ENCODE peak calls at places on chromosomes 11 and 22, in seven cellular contexts. One of them, this sample, is unnamed.

GRCh38 chr11:120637131-120637530 is 125.6 kb downstream of the GRIK4 start:
- DNase-seq in substantia nigra: no peak
- DNase-seq in stimulated activated CD4-positive, alpha-beta T cell treated with anti-CD3 and anti-CD28 coated beads, Interleukin-4, amount 100 ng/mL, for 4 hours: no peak
- DNase-seq in activated CD4-positive, CD25-positive, alpha-beta regulatory T cell treated with anti-CD3 and anti-CD28 coated beads, Interleukin-2, amount 50 U/mL, for 72 hours: no peak
- DNase-seq in T follicular helper cell: no peak
- DNase-seq in activated naive CD4-positive, alpha-beta T cell treated with Interleukin-2 at 50 U/mL for 16 hours: no peak
- DNase-seq in myocyte: no peak
- DNase-seq in this sample: no peak

GRCh38 chr11:112273066-112273465 is 12.4 kb upstream of the PLET1 start:
- DNase-seq in activated CD4-positive, CD25-positive, alpha-beta regulatory T cell treated with anti-CD3 and anti-CD28 coated beads, Interleukin-2, amount 50 U/mL, for 72 hours: no peak
- DNase-seq in T follicular helper cell: no peak
- DNase-seq in substantia nigra: no peak
- DNase-seq in stimulated activated CD4-positive, alpha-beta T cell treated with anti-CD3 and anti-CD28 coated beads, Interleukin-4, amount 100 ng/mL, for 4 hours: no peak
- DNase-seq in myocyte: no peak
- DNase-seq in activated naive CD4-positive, alpha-beta T cell treated with Interleukin-2 at 50 U/mL for 16 hours: no peak
- DNase-seq in this sample: no peak

GRCh38 chr22:43212434-43212952 is 25.6 kb upstream of the TTLL12 start:
- DNase-seq in substantia nigra: no peak
- DNase-seq in stimulated activated CD4-positive, alpha-beta T cell treated with anti-CD3 and anti-CD28 coated beads, Interleukin-4, amount 100 ng/mL, for 4 hours: no peak
- DNase-seq in myocyte: no peak
- DNase-seq in activated naive CD4-positive, alpha-beta T cell treated with Interleukin-2 at 50 U/mL for 16 hours: no peak
- DNase-seq in activated CD4-positive, CD25-positive, alpha-beta regulatory T cell treated with anti-CD3 and anti-CD28 coated beads, Interleukin-2, amount 50 U/mL, for 72 hours: no peak
- DNase-seq in T follicular helper cell: no peak
- DNase-seq in this sample: no peak

GRCh38 chr11:30143098-30143705 is 87.6 kb upstream of the FSHB start:
- DNase-seq in myocyte: peak; percentile 73
- DNase-seq in T follicular helper cell: no peak
- DNase-seq in substantia nigra: no peak
- DNase-seq in stimulated activated CD4-positive, alpha-beta T cell treated with anti-CD3 and anti-CD28 coated beads, Interleukin-4, amount 100 ng/mL, for 4 hours: no peak
- DNase-seq in activated CD4-positive, CD25-positive, alpha-beta regulatory T cell treated with anti-CD3 and anti-CD28 coated beads, Interleukin-2, amount 50 U/mL, for 72 hours: no peak
- DNase-seq in activated naive CD4-positive, alpha-beta T cell treated with Interleukin-2 at 50 U/mL for 16 hours: no peak
- DNase-seq in this sample: no peak

GRCh38 chr11:83070878-83071640 is 638 bp downstream of the RAB30 start:
- DNase-seq in substantia nigra: peak; percentile 64
- DNase-seq in stimulated activated CD4-positive, alpha-beta T cell treated with anti-CD3 and anti-CD28 coated beads, Interleukin-4, amount 100 ng/mL, for 4 hours: peak; percentile 24
- DNase-seq in activated naive CD4-positive, alpha-beta T cell treated with Interleukin-2 at 50 U/mL for 16 hours: peak; percentile 49
- DNase-seq in T follicular helper cell: no peak
- DNase-seq in myocyte: peak; percentile 29
- DNase-seq in activated CD4-positive, CD25-positive, alpha-beta regulatory T cell treated with anti-CD3 and anti-CD28 coated beads, Interleukin-2, amount 50 U/mL, for 72 hours: peak; percentile 35
- DNase-seq in this sample: no peak

GRCh38 chr22:23696326-23696851 is 5.6 kb downstream of the RGL4 start:
- DNase-seq in substantia nigra: no peak
- DNase-seq in activated naive CD4-positive, alpha-beta T cell treated with Interleukin-2 at 50 U/mL for 16 hours: peak; percentile 75
- DNase-seq in T follicular helper cell: peak; percentile 72
- DNase-seq in myocyte: peak; percentile 53
- DNase-seq in stimulated activated CD4-positive, alpha-beta T cell treated with anti-CD3 and anti-CD28 coated beads, Interleukin-4, amount 100 ng/mL, for 4 hours: peak; percentile 58
- DNase-seq in activated CD4-positive, CD25-positive, alpha-beta regulatory T cell treated with anti-CD3 and anti-CD28 coated beads, Interleukin-2, amount 50 U/mL, for 72 hours: peak; percentile 63
- DNase-seq in this sample: peak; percentile 53

GRCh38 chr11:73335204-73335923 is 27.3 kb downstream of the ARHGEF17 start:
- DNase-seq in activated naive CD4-positive, alpha-beta T cell treated with Interleukin-2 at 50 U/mL for 16 hours: peak; percentile 80
- DNase-seq in substantia nigra: peak; percentile 86
- DNase-seq in stimulated activated CD4-positive, alpha-beta T cell treated with anti-CD3 and anti-CD28 coated beads, Interleukin-4, amount 100 ng/mL, for 4 hours: peak; percentile 73
- DNase-seq in activated CD4-positive, CD25-positive, alpha-beta regulatory T cell treated with anti-CD3 and anti-CD28 coated beads, Interleukin-2, amount 50 U/mL, for 72 hours: peak; percentile 82
- DNase-seq in myocyte: peak; percentile 87
- DNase-seq in T follicular helper cell: peak; percentile 70
- DNase-seq in this sample: peak; percentile 68

GRCh38 chr22:31155425-31155824 is 4.6 kb upstream of the RNF185 start:
- DNase-seq in activated CD4-positive, CD25-positive, alpha-beta regulatory T cell treated with anti-CD3 and anti-CD28 coated beads, Interleukin-2, amount 50 U/mL, for 72 hours: no peak
- DNase-seq in substantia nigra: no peak
- DNase-seq in T follicular helper cell: no peak
- DNase-seq in activated naive CD4-positive, alpha-beta T cell treated with Interleukin-2 at 50 U/mL for 16 hours: no peak
- DNase-seq in stimulated activated CD4-positive, alpha-beta T cell treated with anti-CD3 and anti-CD28 coated beads, Interleukin-4, amount 100 ng/mL, for 4 hours: no peak
- DNase-seq in myocyte: no peak
- DNase-seq in this sample: no peak

GRCh38 chr11:40291304-40292100 is 1168.0 kb downstream of the LRRC4C start:
- DNase-seq in myocyte: no peak
- DNase-seq in stimulated activated CD4-positive, alpha-beta T cell treated with anti-CD3 and anti-CD28 coated beads, Interleukin-4, amount 100 ng/mL, for 4 hours: no peak
- DNase-seq in activated naive CD4-positive, alpha-beta T cell treated with Interleukin-2 at 50 U/mL for 16 hours: no peak
- DNase-seq in T follicular helper cell: no peak
- DNase-seq in activated CD4-positive, CD25-positive, alpha-beta regulatory T cell treated with anti-CD3 and anti-CD28 coated beads, Interleukin-2, amount 50 U/mL, for 72 hours: no peak
- DNase-seq in substantia nigra: peak; percentile 17
- DNase-seq in this sample: no peak

GRCh38 chr11:765025-765801 is 12.1 kb downstream of the GATD1 start:
- DNase-seq in substantia nigra: peak; percentile 71
- DNase-seq in stimulated activated CD4-positive, alpha-beta T cell treated with anti-CD3 and anti-CD28 coated beads, Interleukin-4, amount 100 ng/mL, for 4 hours: peak; percentile 55
- DNase-seq in activated CD4-positive, CD25-positive, alpha-beta regulatory T cell treated with anti-CD3 and anti-CD28 coated beads, Interleukin-2, amount 50 U/mL, for 72 hours: peak; percentile 47
- DNase-seq in T follicular helper cell: peak; percentile 56
- DNase-seq in activated naive CD4-positive, alpha-beta T cell treated with Interleukin-2 at 50 U/mL for 16 hours: peak; percentile 63
- DNase-seq in myocyte: peak; percentile 51
- DNase-seq in this sample: peak; percentile 45

GRCh38 chr11:206002-206384 is 1.2 kb downstream of the BET1L start:
- DNase-seq in stimulated activated CD4-positive, alpha-beta T cell treated with anti-CD3 and anti-CD28 coated beads, Interleukin-4, amount 100 ng/mL, for 4 hours: no peak
- DNase-seq in activated CD4-positive, CD25-positive, alpha-beta regulatory T cell treated with anti-CD3 and anti-CD28 coated beads, Interleukin-2, amount 50 U/mL, for 72 hours: no peak
- DNase-seq in T follicular helper cell: no peak
- DNase-seq in activated naive CD4-positive, alpha-beta T cell treated with Interleukin-2 at 50 U/mL for 16 hours: peak; percentile 1
- DNase-seq in substantia nigra: no peak
- DNase-seq in myocyte: no peak
- DNase-seq in this sample: no peak

GRCh38 chr11:85953491-85954143 is 98.4 kb downstream of the CCDC83 start:
- DNase-seq in T follicular helper cell: no peak
- DNase-seq in stimulated activated CD4-positive, alpha-beta T cell treated with anti-CD3 and anti-CD28 coated beads, Interleukin-4, amount 100 ng/mL, for 4 hours: no peak
- DNase-seq in substantia nigra: no peak
- DNase-seq in activated naive CD4-positive, alpha-beta T cell treated with Interleukin-2 at 50 U/mL for 16 hours: no peak
- DNase-seq in myocyte: no peak
- DNase-seq in activated CD4-positive, CD25-positive, alpha-beta regulatory T cell treated with anti-CD3 and anti-CD28 coated beads, Interleukin-2, amount 50 U/mL, for 72 hours: no peak
- DNase-seq in this sample: no peak

GRCh38 chr22:42821386-42821785 is 35.7 kb downstream of the ARFGAP3 start:
- DNase-seq in substantia nigra: no peak
- DNase-seq in activated CD4-positive, CD25-positive, alpha-beta regulatory T cell treated with anti-CD3 and anti-CD28 coated beads, Interleukin-2, amount 50 U/mL, for 72 hours: no peak
- DNase-seq in stimulated activated CD4-positive, alpha-beta T cell treated with anti-CD3 and anti-CD28 coated beads, Interleukin-4, amount 100 ng/mL, for 4 hours: no peak
- DNase-seq in myocyte: no peak
- DNase-seq in activated naive CD4-positive, alpha-beta T cell treated with Interleukin-2 at 50 U/mL for 16 hours: no peak
- DNase-seq in T follicular helper cell: no peak
- DNase-seq in this sample: no peak

GRCh38 chr22:35314161-35314942 is 14.7 kb downstream of the TOM1 start:
- DNase-seq in stimulated activated CD4-positive, alpha-beta T cell treated with anti-CD3 and anti-CD28 coated beads, Interleukin-4, amount 100 ng/mL, for 4 hours: no peak
- DNase-seq in myocyte: no peak
- DNase-seq in T follicular helper cell: no peak
- DNase-seq in activated CD4-positive, CD25-positive, alpha-beta regulatory T cell treated with anti-CD3 and anti-CD28 coated beads, Interleukin-2, amount 50 U/mL, for 72 hours: no peak
- DNase-seq in substantia nigra: no peak
- DNase-seq in activated naive CD4-positive, alpha-beta T cell treated with Interleukin-2 at 50 U/mL for 16 hours: no peak
- DNase-seq in this sample: no peak

GRCh38 chr11:122085264-122085663 is 30.8 kb downstream of the BLID start:
- DNase-seq in substantia nigra: no peak
- DNase-seq in activated CD4-positive, CD25-positive, alpha-beta regulatory T cell treated with anti-CD3 and anti-CD28 coated beads, Interleukin-2, amount 50 U/mL, for 72 hours: no peak
- DNase-seq in myocyte: peak; percentile 96
- DNase-seq in activated naive CD4-positive, alpha-beta T cell treated with Interleukin-2 at 50 U/mL for 16 hours: no peak
- DNase-seq in stimulated activated CD4-positive, alpha-beta T cell treated with anti-CD3 and anti-CD28 coated beads, Interleukin-4, amount 100 ng/mL, for 4 hours: no peak
- DNase-seq in T follicular helper cell: no peak
- DNase-seq in this sample: no peak

GRCh38 chr11:78419327-78419726 is 1.7 kb upstream of the GAB2 start:
- DNase-seq in myocyte: peak; percentile 70
- DNase-seq in substantia nigra: no peak
- DNase-seq in stimulated activated CD4-positive, alpha-beta T cell treated with anti-CD3 and anti-CD28 coated beads, Interleukin-4, amount 100 ng/mL, for 4 hours: no peak
- DNase-seq in activated CD4-positive, CD25-positive, alpha-beta regulatory T cell treated with anti-CD3 and anti-CD28 coated beads, Interleukin-2, amount 50 U/mL, for 72 hours: no peak
- DNase-seq in activated naive CD4-positive, alpha-beta T cell treated with Interleukin-2 at 50 U/mL for 16 hours: no peak
- DNase-seq in T follicular helper cell: no peak
- DNase-seq in this sample: no peak